ENCODE peak calls at places on chromosome 2, in six cellular contexts. One of them, this sample, is unnamed.
A peak's percentile ranks its signal among the peaks of the same experiment; 100 is the strongest.

GRCh38 chr2:114213808-114214207 is 228.6 kb upstream of the DPP10 start:
- DNase-seq in IMR-90: no peak
- DNase-seq in CD8-positive, alpha-beta T cell: no peak
- DNase-seq in neural progenitor cell: no peak
- DNase-seq in astrocyte: no peak
- DNase-seq in aorta: no peak
- DNase-seq in this sample: no peak

GRCh38 chr2:239106314-239106908 is 258.5 kb downstream of the TWIST2 start:
- DNase-seq in CD8-positive, alpha-beta T cell: no peak
- DNase-seq in astrocyte: peak; percentile 37
- DNase-seq in IMR-90: peak; percentile 63
- DNase-seq in aorta: peak; percentile 69
- DNase-seq in neural progenitor cell: peak; percentile 73
- DNase-seq in this sample: peak; percentile 72

GRCh38 chr2:139626128-139626527 is 845.9 kb upstream of the NXPH2 start:
- DNase-seq in IMR-90: no peak
- DNase-seq in astrocyte: no peak
- DNase-seq in neural progenitor cell: no peak
- DNase-seq in aorta: no peak
- DNase-seq in CD8-positive, alpha-beta T cell: no peak
- DNase-seq in this sample: no peak

GRCh38 chr2:75200140-75200985 is 1.0 kb upstream of the TACR1 start:
- DNase-seq in neural progenitor cell: peak; percentile 72
- DNase-seq in astrocyte: peak; percentile 39
- DNase-seq in IMR-90: peak; percentile 39
- DNase-seq in CD8-positive, alpha-beta T cell: no peak
- DNase-seq in aorta: peak; percentile 61
- DNase-seq in this sample: no peak

GRCh38 chr2:16012626-16013501 is 72.5 kb downstream of the MYCN start:
- DNase-seq in CD8-positive, alpha-beta T cell: no peak
- DNase-seq in astrocyte: no peak
- DNase-seq in IMR-90: no peak
- DNase-seq in neural progenitor cell: peak; percentile 65
- DNase-seq in aorta: no peak
- DNase-seq in this sample: no peak

GRCh38 chr2:233819884-233820765 is 34.2 kb downstream of the HJURP start:
- DNase-seq in astrocyte: no peak
- DNase-seq in neural progenitor cell: no peak
- DNase-seq in IMR-90: no peak
- DNase-seq in CD8-positive, alpha-beta T cell: no peak
- DNase-seq in aorta: peak; percentile 34
- DNase-seq in this sample: no peak

GRCh38 chr2:134402385-134402784 is 148.5 kb downstream of the MGAT5 start:
- DNase-seq in IMR-90: peak; percentile 64
- DNase-seq in astrocyte: peak; percentile 26
- DNase-seq in aorta: peak; percentile 52
- DNase-seq in CD8-positive, alpha-beta T cell: no peak
- DNase-seq in neural progenitor cell: no peak
- DNase-seq in this sample: no peak

GRCh38 chr2:215835641-215836040 is 177.7 kb downstream of the MREG start:
- DNase-seq in astrocyte: no peak
- DNase-seq in neural progenitor cell: no peak
- DNase-seq in CD8-positive, alpha-beta T cell: no peak
- DNase-seq in IMR-90: no peak
- DNase-seq in aorta: no peak
- DNase-seq in this sample: no peak

GRCh38 chr2:181111059-181111458 is 130.7 kb downstream of the UBE2E3 start:
- DNase-seq in neural progenitor cell: no peak
- DNase-seq in aorta: no peak
- DNase-seq in astrocyte: no peak
- DNase-seq in CD8-positive, alpha-beta T cell: no peak
- DNase-seq in IMR-90: no peak
- DNase-seq in this sample: no peak

GRCh38 chr2:133485868-133486267 is 82.4 kb downstream of the NCKAP5 start:
- DNase-seq in astrocyte: no peak
- DNase-seq in aorta: no peak
- DNase-seq in neural progenitor cell: no peak
- DNase-seq in IMR-90: no peak
- DNase-seq in CD8-positive, alpha-beta T cell: no peak
- DNase-seq in this sample: no peak

DNA sequence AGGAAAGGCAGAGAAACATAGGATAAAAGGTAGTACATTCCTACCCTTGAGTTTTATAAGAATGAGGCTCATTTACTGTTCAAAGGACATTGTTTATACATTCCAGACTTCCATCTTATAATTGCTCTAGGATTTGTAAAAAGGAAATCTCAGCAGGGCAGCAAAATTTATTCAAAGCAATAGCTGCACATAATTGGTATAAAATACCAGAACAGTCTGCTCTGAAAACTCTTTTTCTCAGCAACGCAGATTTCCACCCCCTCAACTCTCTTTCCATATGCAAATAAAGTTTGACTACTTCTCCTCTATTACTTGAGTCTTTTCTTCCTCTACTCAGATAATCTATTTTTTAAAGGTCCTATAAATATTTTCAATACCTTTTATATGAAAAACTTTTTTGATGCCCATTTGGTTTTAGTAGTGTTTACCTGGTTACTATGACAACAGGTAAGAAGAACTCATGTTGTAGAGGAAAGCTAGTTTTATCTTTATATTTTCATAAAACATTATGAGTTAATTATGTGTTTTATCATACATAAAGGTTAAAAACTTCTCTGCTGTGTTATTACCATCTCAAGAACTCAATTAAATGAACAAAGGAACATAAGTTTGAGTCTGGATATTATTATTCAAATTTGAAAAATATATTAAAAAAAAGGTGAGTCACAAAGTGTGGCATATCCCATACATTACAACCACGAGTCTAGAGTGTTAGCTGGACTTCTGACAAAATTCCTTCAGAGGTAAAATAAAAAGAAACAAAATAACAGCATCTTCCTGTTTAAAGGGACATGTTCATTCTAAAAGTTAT is 19.9 kb downstream of the RBMS1 start:
- DNase-seq in IMR-90: no peak
- DNase-seq in aorta: no peak
- DNase-seq in CD8-positive, alpha-beta T cell: no peak
- DNase-seq in astrocyte: no peak
- DNase-seq in neural progenitor cell: no peak
- DNase-seq in this sample: no peak
- H3K27ac ChIP-seq in IMR-90: peak overlapping the region; percentile 54
- H3K27ac ChIP-seq in aorta: no peak overlapping the region
- H3K27ac ChIP-seq in CD8-positive, alpha-beta T cell: peak overlapping the region; percentile 3
- H3K27ac ChIP-seq in astrocyte: peak overlapping the region; percentile 27
- H3K27ac ChIP-seq in neural progenitor cell: no peak overlapping the region
- H3K27ac ChIP-seq in this sample: no peak overlapping the region

DNA sequence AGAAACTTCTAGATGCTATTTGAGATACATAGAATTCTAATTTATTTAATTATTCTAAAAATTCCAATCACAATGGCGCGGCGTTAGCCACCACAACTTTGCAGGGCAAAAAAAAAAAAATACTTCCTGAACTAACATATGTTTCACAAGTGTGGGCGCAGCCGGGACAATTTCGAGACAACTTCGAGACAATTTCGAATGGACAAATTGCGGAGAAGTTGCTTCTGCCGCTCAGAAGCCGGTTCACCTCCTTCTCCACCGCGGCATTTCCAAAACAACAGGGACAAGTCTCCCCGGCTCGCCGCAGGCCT is 843 bp downstream of the PAX3 start:
- DNase-seq in CD8-positive, alpha-beta T cell: no peak
- DNase-seq in aorta: no peak
- DNase-seq in neural progenitor cell: no peak
- DNase-seq in IMR-90: no peak
- DNase-seq in astrocyte: no peak
- DNase-seq in this sample: no peak
- H3K4me3 ChIP-seq in CD8-positive, alpha-beta T cell: no peak overlapping the region
- H3K4me3 ChIP-seq in aorta: no peak overlapping the region
- H3K4me3 ChIP-seq in neural progenitor cell: peak overlapping the region; percentile 36
- H3K4me3 ChIP-seq in IMR-90: no peak overlapping the region
- H3K4me3 ChIP-seq in astrocyte: peak overlapping the region; percentile 73
- H3K4me3 ChIP-seq in this sample: peak overlapping the region; percentile 80

GRCh38 chr2:13616059-13616458 is 899.3 kb downstream of the TRIB2 start:
- DNase-seq in IMR-90: no peak
- DNase-seq in astrocyte: no peak
- DNase-seq in CD8-positive, alpha-beta T cell: no peak
- DNase-seq in neural progenitor cell: no peak
- DNase-seq in aorta: no peak
- DNase-seq in this sample: no peak

GRCh38 chr2:13611939-13612338 is 895.2 kb downstream of the TRIB2 start:
- DNase-seq in neural progenitor cell: no peak
- DNase-seq in astrocyte: no peak
- DNase-seq in aorta: no peak
- DNase-seq in IMR-90: no peak
- DNase-seq in CD8-positive, alpha-beta T cell: no peak
- DNase-seq in this sample: no peak

GRCh38 chr2:13616656-13617055 is 899.9 kb downstream of the TRIB2 start:
- DNase-seq in astrocyte: no peak
- DNase-seq in aorta: no peak
- DNase-seq in IMR-90: no peak
- DNase-seq in neural progenitor cell: no peak
- DNase-seq in CD8-positive, alpha-beta T cell: no peak
- DNase-seq in this sample: peak; percentile 9
- H3K9me3 ChIP-seq in astrocyte: no peaks in the 10 kb centered on the region
- H3K9me3 ChIP-seq in aorta: no peaks in the 10 kb centered on the region
- H3K9me3 ChIP-seq in IMR-90: peaks cover 3% of the 10 kb centered on the region
- H3K9me3 ChIP-seq in neural progenitor cell: peaks cover 8% of the 10 kb centered on the region
- H3K9me3 ChIP-seq in CD8-positive, alpha-beta T cell: no peaks in the 10 kb centered on the region
- H3K9me3 ChIP-seq in this sample: no peaks in the 10 kb centered on the region

GRCh38 chr2:28661589-28662001 is 90.0 kb upstream of the PPP1CB start:
- DNase-seq in astrocyte: peak; percentile 80
- DNase-seq in neural progenitor cell: no peak
- DNase-seq in IMR-90: peak; percentile 88
- DNase-seq in aorta: peak; percentile 84
- DNase-seq in CD8-positive, alpha-beta T cell: no peak
- DNase-seq in this sample: peak; percentile 75

GRCh38 chr2:28663359-28663758 is 88.3 kb upstream of the PPP1CB start:
- DNase-seq in CD8-positive, alpha-beta T cell: no peak
- DNase-seq in neural progenitor cell: no peak
- DNase-seq in IMR-90: peak; percentile 79
- DNase-seq in aorta: peak; percentile 16
- DNase-seq in astrocyte: no peak
- DNase-seq in this sample: peak; percentile 44

GRCh38 chr2:28664120-28664842 is 87.3 kb upstream of the PPP1CB start:
- DNase-seq in neural progenitor cell: peak; percentile 54
- DNase-seq in aorta: peak; percentile 51
- DNase-seq in CD8-positive, alpha-beta T cell: no peak
- DNase-seq in IMR-90: peak; percentile 54
- DNase-seq in astrocyte: no peak
- DNase-seq in this sample: peak; percentile 84

GRCh38 chr2:28662044-28662443 is 89.6 kb upstream of the PPP1CB start:
- DNase-seq in IMR-90: no peak
- DNase-seq in astrocyte: no peak
- DNase-seq in CD8-positive, alpha-beta T cell: no peak
- DNase-seq in neural progenitor cell: no peak
- DNase-seq in aorta: no peak
- DNase-seq in this sample: no peak

GRCh38 chr2:28662468-28663095 is 89.0 kb upstream of the PPP1CB start:
- DNase-seq in CD8-positive, alpha-beta T cell: no peak
- DNase-seq in neural progenitor cell: no peak
- DNase-seq in IMR-90: peak; percentile 81
- DNase-seq in aorta: peak; percentile 81
- DNase-seq in astrocyte: peak; percentile 62
- DNase-seq in this sample: no peak
- H3K27ac ChIP-seq in CD8-positive, alpha-beta T cell: no peak overlapping the region
- H3K27ac ChIP-seq in neural progenitor cell: no peak overlapping the region
- H3K27ac ChIP-seq in IMR-90: peak overlapping the region; percentile 61
- H3K27ac ChIP-seq in aorta: peak overlapping the region; percentile 89
- H3K27ac ChIP-seq in astrocyte: peak overlapping the region; percentile 39
- H3K27ac ChIP-seq in this sample: no peak overlapping the region

GRCh38 chr2:230657906-230658305 is 54.7 kb upstream of the CAB39 start:
- DNase-seq in CD8-positive, alpha-beta T cell: no peak
- DNase-seq in neural progenitor cell: no peak
- DNase-seq in IMR-90: no peak
- DNase-seq in aorta: no peak
- DNase-seq in astrocyte: no peak
- DNase-seq in this sample: no peak

GRCh38 chr2:230660294-230661060 is 52.2 kb upstream of the CAB39 start:
- DNase-seq in CD8-positive, alpha-beta T cell: peak; percentile 40
- DNase-seq in astrocyte: no peak
- DNase-seq in aorta: peak; percentile 85
- DNase-seq in IMR-90: no peak
- DNase-seq in neural progenitor cell: no peak
- DNase-seq in this sample: no peak

GRCh38 chr2:230657462-230657861 is 55.2 kb upstream of the CAB39 start:
- DNase-seq in IMR-90: no peak
- DNase-seq in CD8-positive, alpha-beta T cell: no peak
- DNase-seq in astrocyte: no peak
- DNase-seq in aorta: no peak
- DNase-seq in neural progenitor cell: no peak
- DNase-seq in this sample: no peak

GRCh38 chr2:230658577-230658876 is 54.1 kb upstream of the CAB39 start:
- DNase-seq in CD8-positive, alpha-beta T cell: no peak
- DNase-seq in aorta: no peak
- DNase-seq in IMR-90: no peak
- DNase-seq in neural progenitor cell: no peak
- DNase-seq in astrocyte: no peak
- DNase-seq in this sample: no peak

DNA sequence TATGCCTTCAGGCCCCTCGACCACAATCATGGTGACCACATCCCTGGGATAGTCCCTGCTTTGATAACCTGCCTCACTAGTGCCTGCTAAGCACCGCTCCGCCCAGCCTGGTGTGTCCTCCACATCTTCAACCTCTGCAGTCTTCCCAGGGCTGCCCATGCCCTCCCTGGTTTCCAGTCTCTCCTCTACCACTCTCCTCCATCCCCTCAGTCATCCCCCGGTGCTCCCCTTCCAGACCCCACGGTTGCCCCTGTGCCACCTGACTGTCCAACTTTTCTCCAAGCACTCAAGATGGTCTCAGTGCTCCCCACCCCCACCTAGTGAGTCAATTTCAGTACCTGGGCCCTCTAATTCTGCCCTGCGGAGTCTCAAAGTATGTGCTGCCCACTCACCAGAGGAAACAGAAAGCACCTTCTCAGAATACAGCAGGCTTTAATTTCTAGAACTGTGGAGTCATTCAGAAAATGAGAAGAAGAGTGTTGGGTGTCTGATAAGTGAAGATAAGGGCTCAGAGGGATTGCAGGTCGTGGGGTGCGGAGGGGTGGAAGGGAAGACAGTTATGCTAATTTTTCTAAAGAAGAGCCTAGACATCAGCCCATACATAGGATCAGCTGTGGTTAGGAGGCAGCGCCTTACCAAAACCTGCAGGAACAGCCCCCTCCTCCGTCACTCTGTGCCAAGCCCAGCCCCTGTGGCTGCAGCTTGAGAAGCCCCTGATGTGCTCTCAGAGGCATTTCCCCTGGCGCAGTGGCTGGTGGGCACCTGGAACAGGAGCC is 53.6 kb upstream of the CAB39 start:
- DNase-seq in astrocyte: no peak
- DNase-seq in IMR-90: no peak
- DNase-seq in CD8-positive, alpha-beta T cell: no peak
- DNase-seq in aorta: no peak
- DNase-seq in neural progenitor cell: no peak
- DNase-seq in this sample: no peak
- H3K4me3 ChIP-seq in astrocyte: no peak overlapping the region
- H3K4me3 ChIP-seq in IMR-90: no peak overlapping the region
- H3K4me3 ChIP-seq in CD8-positive, alpha-beta T cell: peak overlapping the region; percentile 23
- H3K4me3 ChIP-seq in aorta: no peak overlapping the region
- H3K4me3 ChIP-seq in neural progenitor cell: no peak overlapping the region
- H3K4me3 ChIP-seq in this sample: no peak overlapping the region

This sample was measured in SJCRH30.